ENCODE peak calls at places on chromosomes 3 and 15, in six cellular contexts. One of them, this sample, is unnamed.

GRCh38 chr3:58175098-58175428 is 35.7 kb downstream of the DNASE1L3 start:
- DNase-seq in GM12878: no peak
- DNase-seq in HepG2: no peak
- DNase-seq in H1: no peak
- DNase-seq in K562: no peak
- DNase-seq in GM12891: no peak
- DNase-seq in this sample: no peak

GRCh38 chr15:50906954-50907865 is 1.3 kb upstream of the AP4E1 start:
- DNase-seq in GM12878: peak
- DNase-seq in HepG2: peak
- DNase-seq in H1: no peak
- DNase-seq in K562: peak
- DNase-seq in GM12891: peak
- DNase-seq in this sample: peak

GRCh38 chr3:50157821-50158556 is 2.9 kb downstream of the SEMA3F start:
- DNase-seq in GM12878: no peak
- DNase-seq in HepG2: no peak
- DNase-seq in H1: no peak
- DNase-seq in K562: peak
- DNase-seq in GM12891: no peak
- DNase-seq in this sample: no peak

GRCh38 chr3:64550745-64551144 is 137.1 kb downstream of the ADAMTS9 start:
- DNase-seq in GM12878: no peak
- DNase-seq in HepG2: no peak
- DNase-seq in H1: no peak
- DNase-seq in K562: no peak
- DNase-seq in GM12891: no peak
- DNase-seq in this sample: no peak

GRCh38 chr3:6861989-6862879 is 1.3 kb downstream of the GRM7 start:
- DNase-seq in GM12878: no peak
- DNase-seq in HepG2: no peak
- DNase-seq in H1: peak
- DNase-seq in K562: no peak
- DNase-seq in GM12891: no peak
- DNase-seq in this sample: no peak

GRCh38 chr15:101372149-101372577 is 77.1 kb upstream of the SNRPA1 start:
- DNase-seq in GM12878: no peak
- DNase-seq in HepG2: no peak
- DNase-seq in H1: no peak
- DNase-seq in K562: no peak
- DNase-seq in GM12891: no peak
- DNase-seq in this sample: no peak

GRCh38 chr15:48371550-48371949 is 40.3 kb downstream of the DUT start:
- DNase-seq in GM12878: no peak
- DNase-seq in HepG2: no peak
- DNase-seq in H1: no peak
- DNase-seq in K562: no peak
- DNase-seq in GM12891: no peak
- DNase-seq in this sample: no peak

GRCh38 chr3:48402281-48402732 is 27.6 kb downstream of the PLXNB1 start:
- DNase-seq in GM12878: no peak
- DNase-seq in HepG2: no peak
- DNase-seq in H1: peak
- DNase-seq in K562: peak
- DNase-seq in GM12891: no peak
- DNase-seq in this sample: no peak

GRCh38 chr3:55180936-55181535 is 253.2 kb upstream of the LRTM1 start:
- DNase-seq in GM12878: no peak
- DNase-seq in HepG2: peak
- DNase-seq in H1: peak
- DNase-seq in K562: peak
- DNase-seq in GM12891: peak
- DNase-seq in this sample: no peak

GRCh38 chr15:71612066-71612715 is 198.2 kb upstream of the NR2E3 start:
- DNase-seq in GM12878: no peak
- DNase-seq in HepG2: no peak
- DNase-seq in H1: no peak
- DNase-seq in K562: no peak
- DNase-seq in GM12891: no peak
- DNase-seq in this sample: no peak

GRCh38 chr3:173920386-173920785 is 522.8 kb downstream of the NLGN1 start:
- DNase-seq in GM12878: no peak
- DNase-seq in HepG2: no peak
- DNase-seq in H1: no peak
- DNase-seq in K562: no peak
- DNase-seq in GM12891: no peak
- DNase-seq in this sample: no peak

GRCh38 chr3:13021141-13021933 is 51.9 kb downstream of the IQSEC1 start:
- DNase-seq in GM12878: no peak
- DNase-seq in HepG2: no peak
- DNase-seq in H1: no peak
- DNase-seq in K562: no peak
- DNase-seq in GM12891: no peak
- DNase-seq in this sample: peak

GRCh38 chr15:101450561-101451145 is 38.9 kb downstream of the PCSK6 start:
- DNase-seq in GM12878: no peak
- DNase-seq in HepG2: no peak
- DNase-seq in H1: no peak
- DNase-seq in K562: no peak
- DNase-seq in GM12891: no peak
- DNase-seq in this sample: no peak

GRCh38 chr3:28118087-28118486 is 123.3 kb upstream of the CMC1 start:
- DNase-seq in GM12878: no peak
- DNase-seq in HepG2: no peak
- DNase-seq in H1: no peak
- DNase-seq in K562: no peak
- DNase-seq in GM12891: no peak
- DNase-seq in this sample: no peak

GRCh38 chr3:67783281-67784250 is 129.2 kb upstream of the SUCLG2 start:
- DNase-seq in GM12878: no peak
- DNase-seq in HepG2: no peak
- DNase-seq in H1: no peak
- DNase-seq in K562: no peak
- DNase-seq in GM12891: no peak
- DNase-seq in this sample: no peak

GRCh38 chr15:71333839-71334238 is 218.6 kb downstream of the THSD4 start:
- DNase-seq in GM12878: no peak
- DNase-seq in HepG2: no peak
- DNase-seq in H1: no peak
- DNase-seq in K562: no peak
- DNase-seq in GM12891: no peak
- DNase-seq in this sample: no peak

GRCh38 chr15:71549100-71549499 is 261.3 kb upstream of the NR2E3 start:
- DNase-seq in GM12878: no peak
- DNase-seq in HepG2: no peak
- DNase-seq in H1: no peak
- DNase-seq in K562: no peak
- DNase-seq in GM12891: no peak
- DNase-seq in this sample: no peak

GRCh38 chr3:66582721-66583141 is 81.9 kb upstream of the LRIG1 start:
- DNase-seq in GM12878: peak
- DNase-seq in HepG2: no peak
- DNase-seq in H1: no peak
- DNase-seq in K562: no peak
- DNase-seq in GM12891: peak
- DNase-seq in this sample: peak

GRCh38 chr3:25289663-25290062 is 138.4 kb upstream of the RARB start:
- DNase-seq in GM12878: no peak
- DNase-seq in HepG2: no peak
- DNase-seq in H1: no peak
- DNase-seq in K562: no peak
- DNase-seq in GM12891: no peak
- DNase-seq in this sample: no peak

GRCh38 chr3:25291524-25291923 is 136.5 kb upstream of the RARB start:
- DNase-seq in GM12878: no peak
- DNase-seq in HepG2: no peak
- DNase-seq in H1: no peak
- DNase-seq in K562: no peak
- DNase-seq in GM12891: no peak
- DNase-seq in this sample: no peak

GRCh38 chr3:25294406-25294805 is 133.7 kb upstream of the RARB start:
- DNase-seq in GM12878: no peak
- DNase-seq in HepG2: no peak
- DNase-seq in H1: no peak
- DNase-seq in K562: no peak
- DNase-seq in GM12891: no peak
- DNase-seq in this sample: no peak

GRCh38 chr3:25293736-25294135 is 134.3 kb upstream of the RARB start:
- DNase-seq in GM12878: no peak
- DNase-seq in HepG2: no peak
- DNase-seq in H1: no peak
- DNase-seq in K562: no peak
- DNase-seq in GM12891: no peak
- DNase-seq in this sample: no peak

GRCh38 chr3:25292604-25293003 is 135.5 kb upstream of the RARB start:
- DNase-seq in GM12878: no peak
- DNase-seq in HepG2: no peak
- DNase-seq in H1: no peak
- DNase-seq in K562: no peak
- DNase-seq in GM12891: no peak
- DNase-seq in this sample: no peak
- TF ChIP-seq TAF1 in GM12878: no peak
- TF ChIP-seq TAF1 in HepG2: no peak
- TF ChIP-seq TAF1 in H1: no peak
- TF ChIP-seq TAF1 in K562: no peak
- TF ChIP-seq TAF1 in GM12891: no peak
- TF ChIP-seq TAF1 in this sample: no peak

GRCh38 chr3:153162513-153163348 is 705 bp downstream of the RAP2B start:
- DNase-seq in GM12878: no peak
- DNase-seq in HepG2: no peak
- DNase-seq in H1: peak
- DNase-seq in K562: peak
- DNase-seq in GM12891: peak
- DNase-seq in this sample: peak

GRCh38 chr3:153161714-153162512 is at the start of gene RAP2B:
- DNase-seq in GM12878: peak
- DNase-seq in HepG2: peak
- DNase-seq in H1: peak
- DNase-seq in K562: peak
- DNase-seq in GM12891: peak
- DNase-seq in this sample: peak

GRCh38 chr3:153160451-153161137 is 1.4 kb upstream of the RAP2B start:
- DNase-seq in GM12878: peak
- DNase-seq in HepG2: peak
- DNase-seq in H1: peak
- DNase-seq in K562: peak
- DNase-seq in GM12891: peak
- DNase-seq in this sample: peak

GRCh38 chr3:153159771-153160397 is 2.1 kb upstream of the RAP2B start:
- DNase-seq in GM12878: no peak
- DNase-seq in HepG2: no peak
- DNase-seq in H1: no peak
- DNase-seq in K562: no peak
- DNase-seq in GM12891: no peak
- DNase-seq in this sample: no peak

DNA sequence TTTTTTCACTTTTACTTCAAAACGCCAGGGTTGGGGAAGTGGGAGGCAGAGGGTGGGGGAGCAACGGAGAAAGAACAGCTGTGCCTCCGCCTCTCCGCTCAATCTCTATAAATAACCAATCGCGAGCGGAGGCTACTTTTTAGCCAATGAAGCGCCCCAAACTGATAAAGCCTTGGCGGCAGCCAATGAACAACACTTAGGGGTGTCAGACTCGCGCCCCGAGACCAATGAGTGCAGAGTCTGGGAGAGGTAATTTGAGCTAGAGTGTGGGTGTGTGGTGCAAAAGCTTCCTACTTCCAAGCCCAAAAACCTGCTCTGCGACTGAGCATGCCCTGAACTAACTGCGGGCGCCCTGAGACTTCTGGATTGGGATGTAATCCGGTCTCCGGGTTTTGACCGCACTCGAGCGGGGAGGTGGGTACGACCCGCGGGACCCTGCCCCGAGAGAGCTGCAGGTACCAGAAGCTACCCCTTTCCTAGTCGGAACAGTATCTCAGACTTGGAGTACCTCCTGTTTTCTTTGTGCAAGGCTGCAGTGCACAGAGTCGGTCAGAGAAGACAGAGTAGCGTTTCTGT is 800 bp upstream of the RAP2B start:
- DNase-seq in GM12878: peak
- DNase-seq in HepG2: peak
- DNase-seq in H1: peak
- DNase-seq in K562: peak
- DNase-seq in GM12891: peak
- DNase-seq in this sample: peak
- TF ChIP-seq POLR2A in GM12878: no peak
- TF ChIP-seq POLR2A in HepG2: no peak
- TF ChIP-seq POLR2A in H1: peak
- TF ChIP-seq POLR2A in K562: no peak
- TF ChIP-seq POLR2A in GM12891: no peak
- TF ChIP-seq POLR2A in this sample: no peak

DNA sequence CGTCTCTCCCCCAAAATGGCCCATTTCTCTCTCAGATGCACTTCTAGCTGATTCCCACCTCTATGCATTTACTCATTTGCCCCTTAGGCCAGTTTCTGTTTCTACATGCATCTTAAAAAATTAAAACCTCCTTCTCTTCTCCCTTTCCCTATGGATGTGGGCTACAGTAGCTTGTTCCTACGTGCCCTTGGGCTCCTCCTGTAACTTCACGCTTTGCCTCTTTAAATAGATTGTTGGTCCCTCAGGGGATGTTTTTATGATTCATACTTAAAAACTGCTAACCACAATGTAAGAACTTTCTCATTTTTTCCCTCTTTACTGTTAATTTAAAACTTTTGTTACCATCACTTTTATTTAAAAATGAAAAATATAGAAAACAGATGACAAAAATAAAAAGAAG is 185.6 kb upstream of the MRPL3 start:
- DNase-seq in GM12878: no peak
- DNase-seq in HepG2: no peak
- DNase-seq in H1: no peak
- DNase-seq in K562: no peak
- DNase-seq in GM12891: no peak
- DNase-seq in this sample: no peak
- TF ChIP-seq POLR2AphosphoS5 in GM12878: no peak
- TF ChIP-seq POLR2AphosphoS5 in HepG2: no peak
- TF ChIP-seq POLR2AphosphoS5 in H1: no peak
- TF ChIP-seq POLR2AphosphoS5 in K562: no peak
- TF ChIP-seq POLR2AphosphoS5 in GM12891: no peak
- TF ChIP-seq POLR2AphosphoS5 in this sample: no peak

DNA sequence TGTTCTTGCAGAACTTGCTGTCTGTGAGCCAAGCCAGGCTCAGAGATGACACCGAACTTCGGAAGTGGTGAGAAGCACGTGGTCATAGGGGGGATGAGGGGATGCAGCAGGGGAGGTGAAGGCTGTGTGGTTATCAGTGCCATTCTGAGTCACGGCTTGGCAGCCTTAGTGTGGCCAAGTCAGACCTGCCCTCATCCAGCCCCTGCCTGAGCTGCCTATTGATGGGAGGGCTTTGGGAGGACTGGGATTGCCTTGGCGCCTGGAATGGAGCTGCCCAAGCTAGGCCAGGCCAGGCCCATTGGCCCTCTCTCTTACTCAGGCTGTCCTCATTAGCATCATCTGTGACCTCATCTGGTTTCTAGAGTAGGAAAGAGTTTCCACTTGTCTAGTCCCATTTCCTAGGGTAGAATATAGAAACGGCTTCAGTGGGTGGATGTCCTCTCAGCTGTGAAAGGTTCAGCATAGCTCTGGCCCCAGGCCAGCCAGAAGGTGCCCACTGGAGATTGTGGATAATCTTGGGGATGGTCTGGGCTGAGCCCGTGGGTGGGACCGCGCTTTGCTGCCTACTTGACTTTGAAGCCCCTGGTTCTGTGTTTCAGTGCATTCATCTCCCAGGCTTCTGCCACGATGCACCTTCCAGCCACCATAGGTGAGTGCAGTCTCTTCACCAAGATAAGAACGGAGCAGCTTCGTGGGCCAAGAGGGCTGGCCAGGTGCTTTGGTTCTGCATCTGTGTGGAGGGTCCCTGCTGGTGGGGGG is 7.2 kb downstream of the FAH start:
- DNase-seq in GM12878: no peak
- DNase-seq in HepG2: no peak
- DNase-seq in H1: no peak
- DNase-seq in K562: no peak
- DNase-seq in GM12891: no peak
- DNase-seq in this sample: no peak
- TF ChIP-seq TAF1 in GM12878: no peak
- TF ChIP-seq TAF1 in HepG2: no peak
- TF ChIP-seq TAF1 in H1: no peak
- TF ChIP-seq TAF1 in K562: no peak
- TF ChIP-seq TAF1 in GM12891: no peak
- TF ChIP-seq TAF1 in this sample: no peak

This sample was measured in GM12892.